ENCODE peak calls at places on chromosomes 1 and 21, in eight cellular contexts. One of them, this sample, is unnamed.

GRCh38 chr21:36839123-36839522 is 127.3 kb downstream of the HLCS start:
- DNase-seq in kidney epithelial cell: no peak
- DNase-seq in AG04450: peak
- DNase-seq in A549: no peak
- DNase-seq in HepG2: no peak
- DNase-seq in MM.1S: no peak
- DNase-seq in OCI-LY7: no peak
- DNase-seq in pancreas: no peak
- DNase-seq in this sample: peak

GRCh38 chr1:184593612-184594011 is 161.0 kb downstream of the EDEM3 start:
- DNase-seq in A549: no peak
- DNase-seq in kidney epithelial cell: no peak
- DNase-seq in AG04450: no peak
- DNase-seq in HepG2: no peak
- DNase-seq in MM.1S: no peak
- DNase-seq in OCI-LY7: no peak
- DNase-seq in pancreas: no peak
- DNase-seq in this sample: no peak

GRCh38 chr1:48048064-48048463 is 50.9 kb upstream of the TRABD2B start:
- DNase-seq in AG04450: no peak
- DNase-seq in HepG2: no peak
- DNase-seq in kidney epithelial cell: no peak
- DNase-seq in OCI-LY7: no peak
- DNase-seq in MM.1S: no peak
- DNase-seq in pancreas: no peak
- DNase-seq in A549: no peak
- DNase-seq in this sample: no peak

GRCh38 chr1:230490436-230490835 is 64.3 kb upstream of the PGBD5 start:
- DNase-seq in kidney epithelial cell: no peak
- DNase-seq in MM.1S: no peak
- DNase-seq in AG04450: no peak
- DNase-seq in HepG2: no peak
- DNase-seq in pancreas: no peak
- DNase-seq in OCI-LY7: no peak
- DNase-seq in A549: no peak
- DNase-seq in this sample: no peak

GRCh38 chr1:204224655-204225054 is 10.9 kb upstream of the GOLT1A start:
- DNase-seq in kidney epithelial cell: no peak
- DNase-seq in OCI-LY7: no peak
- DNase-seq in AG04450: no peak
- DNase-seq in pancreas: no peak
- DNase-seq in MM.1S: no peak
- DNase-seq in A549: no peak
- DNase-seq in HepG2: no peak
- DNase-seq in this sample: no peak

GRCh38 chr1:248884632-248885295 is 21.3 kb upstream of the PGBD2 start:
- DNase-seq in MM.1S: no peak
- DNase-seq in A549: no peak
- DNase-seq in kidney epithelial cell: no peak
- DNase-seq in AG04450: no peak
- DNase-seq in pancreas: no peak
- DNase-seq in OCI-LY7: peak
- DNase-seq in HepG2: no peak
- DNase-seq in this sample: no peak

GRCh38 chr1:83692524-83693336 is 306.2 kb downstream of the TTLL7 start:
- DNase-seq in OCI-LY7: peak
- DNase-seq in A549: no peak
- DNase-seq in MM.1S: peak
- DNase-seq in AG04450: no peak
- DNase-seq in HepG2: peak
- DNase-seq in pancreas: peak
- DNase-seq in kidney epithelial cell: peak
- DNase-seq in this sample: no peak

GRCh38 chr1:162564762-162565218 is 3.3 kb downstream of the UAP1 start:
- DNase-seq in A549: no peak
- DNase-seq in AG04450: no peak
- DNase-seq in kidney epithelial cell: no peak
- DNase-seq in pancreas: no peak
- DNase-seq in HepG2: no peak
- DNase-seq in MM.1S: no peak
- DNase-seq in OCI-LY7: no peak
- DNase-seq in this sample: no peak

GRCh38 chr1:185281245-185281644 is 35.8 kb downstream of the IVNS1ABP start:
- DNase-seq in A549: no peak
- DNase-seq in OCI-LY7: no peak
- DNase-seq in AG04450: no peak
- DNase-seq in pancreas: no peak
- DNase-seq in MM.1S: peak
- DNase-seq in kidney epithelial cell: no peak
- DNase-seq in HepG2: peak
- DNase-seq in this sample: no peak

GRCh38 chr1:226982451-226983177 is 42.5 kb downstream of the COQ8A start:
- DNase-seq in kidney epithelial cell: no peak
- DNase-seq in pancreas: no peak
- DNase-seq in HepG2: no peak
- DNase-seq in AG04450: no peak
- DNase-seq in MM.1S: no peak
- DNase-seq in A549: no peak
- DNase-seq in OCI-LY7: no peak
- DNase-seq in this sample: no peak

GRCh38 chr1:170448661-170449158 is 83.3 kb upstream of the GORAB start:
- DNase-seq in A549: no peak
- DNase-seq in OCI-LY7: no peak
- DNase-seq in pancreas: no peak
- DNase-seq in MM.1S: no peak
- DNase-seq in HepG2: no peak
- DNase-seq in kidney epithelial cell: no peak
- DNase-seq in AG04450: no peak
- DNase-seq in this sample: no peak

GRCh38 chr1:239084459-239085080 is 301.8 kb upstream of the CHRM3 start:
- DNase-seq in OCI-LY7: no peak
- DNase-seq in pancreas: no peak
- DNase-seq in HepG2: no peak
- DNase-seq in kidney epithelial cell: no peak
- DNase-seq in AG04450: no peak
- DNase-seq in MM.1S: no peak
- DNase-seq in A549: no peak
- DNase-seq in this sample: no peak
- TF ChIP-seq CTCF in OCI-LY7: peak
- TF ChIP-seq CTCF in pancreas: no peak
- TF ChIP-seq CTCF in HepG2: no peak
- TF ChIP-seq CTCF in kidney epithelial cell: no peak
- TF ChIP-seq CTCF in AG04450: no peak
- TF ChIP-seq CTCF in MM.1S: no peak
- TF ChIP-seq CTCF in A549: no peak
- TF ChIP-seq CTCF in this sample: no peak

GRCh38 chr1:14543191-14543849 is 55.2 kb upstream of the KAZN start:
- DNase-seq in MM.1S: no peak
- DNase-seq in pancreas: no peak
- DNase-seq in HepG2: no peak
- DNase-seq in AG04450: no peak
- DNase-seq in A549: no peak
- DNase-seq in OCI-LY7: no peak
- DNase-seq in kidney epithelial cell: no peak
- DNase-seq in this sample: no peak
- H3K4me3 ChIP-seq in MM.1S: no peak
- H3K4me3 ChIP-seq in pancreas: no peak
- H3K4me3 ChIP-seq in HepG2: no peak
- H3K4me3 ChIP-seq in AG04450: no peak
- H3K4me3 ChIP-seq in A549: no peak
- H3K4me3 ChIP-seq in OCI-LY7: no peak
- H3K4me3 ChIP-seq in kidney epithelial cell: no peak
- H3K4me3 ChIP-seq in this sample: no peak

DNA sequence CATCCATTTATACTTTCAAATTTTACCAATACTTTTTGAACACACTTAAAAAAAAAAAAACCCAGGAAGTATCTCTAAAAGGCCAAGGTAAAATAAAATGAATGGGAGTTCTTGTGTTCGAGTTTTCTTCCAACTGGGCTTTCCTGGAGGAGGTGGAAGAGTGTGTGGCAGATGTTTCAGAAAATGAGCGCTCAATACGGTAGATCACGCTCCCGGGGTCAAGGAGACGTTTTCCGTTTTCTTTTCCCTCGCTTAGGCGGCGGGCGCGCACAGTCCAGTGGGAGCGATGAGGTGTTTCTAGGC is 520 bp upstream of the UBE4B start:
- DNase-seq in MM.1S: no peak
- DNase-seq in HepG2: no peak
- DNase-seq in AG04450: no peak
- DNase-seq in pancreas: no peak
- DNase-seq in kidney epithelial cell: no peak
- DNase-seq in A549: no peak
- DNase-seq in OCI-LY7: no peak
- DNase-seq in this sample: no peak
- TF ChIP-seq CTCF in MM.1S: no peak
- TF ChIP-seq CTCF in HepG2: no peak
- TF ChIP-seq CTCF in AG04450: no peak
- TF ChIP-seq CTCF in pancreas: no peak
- TF ChIP-seq CTCF in kidney epithelial cell: no peak
- TF ChIP-seq CTCF in A549: no peak
- TF ChIP-seq CTCF in OCI-LY7: no peak
- TF ChIP-seq CTCF in this sample: no peak

DNA sequence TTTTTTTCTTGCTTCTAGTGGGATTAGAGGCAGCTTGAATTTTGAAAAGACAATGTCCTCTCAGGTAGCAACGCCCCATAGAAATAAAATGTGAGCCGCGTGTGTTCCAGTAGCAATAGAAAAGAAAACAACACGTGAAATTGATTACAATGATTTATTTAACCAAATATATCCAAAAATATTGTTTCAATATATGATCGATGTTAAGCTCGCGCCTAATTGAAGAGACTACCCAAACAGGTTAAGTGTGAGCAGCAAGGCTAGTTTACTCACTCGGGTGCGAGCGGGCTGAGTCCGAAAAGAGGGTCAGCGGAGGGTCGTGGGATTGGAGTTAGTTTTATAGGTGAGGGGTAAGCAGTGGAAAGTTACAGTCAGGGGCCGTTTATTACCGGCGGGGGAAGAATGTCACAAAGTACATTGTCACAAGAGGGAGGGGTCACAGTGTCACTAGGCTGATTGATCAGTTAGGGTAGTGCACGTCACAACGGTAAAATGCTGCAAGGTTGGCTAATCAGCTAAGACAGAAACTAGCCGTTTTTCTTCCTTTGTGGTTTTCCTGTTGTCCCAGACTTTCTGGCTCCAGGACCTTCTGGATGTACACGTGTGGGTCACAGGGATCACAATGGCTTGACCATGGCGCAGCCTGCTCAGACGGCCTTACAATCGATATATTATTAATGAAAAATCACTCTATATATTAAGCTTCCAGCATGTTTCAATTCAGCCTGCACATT is 697 bp upstream of the ZNF670 start:
- DNase-seq in AG04450: no peak
- DNase-seq in kidney epithelial cell: no peak
- DNase-seq in A549: no peak
- DNase-seq in OCI-LY7: no peak
- DNase-seq in MM.1S: no peak
- DNase-seq in pancreas: no peak
- DNase-seq in HepG2: peak
- DNase-seq in this sample: no peak
- H3K4me3 ChIP-seq in AG04450: peak
- H3K4me3 ChIP-seq in kidney epithelial cell: no peak
- H3K4me3 ChIP-seq in A549: peak
- H3K4me3 ChIP-seq in OCI-LY7: peak
- H3K4me3 ChIP-seq in MM.1S: peak
- H3K4me3 ChIP-seq in pancreas: peak
- H3K4me3 ChIP-seq in HepG2: peak
- H3K4me3 ChIP-seq in this sample: peak

This sample was measured in astrocyte of the cerebellum.